ENCODE peak calls at places on chromosome 16, in five cellular contexts. One of them, this sample, is unnamed.

GRCh38 chr16:49937886-49938285 is 82.0 kb upstream of the ZNF423 start:
- DNase-seq in GM12878: no peak
- DNase-seq in HCT116: no peak
- DNase-seq in K562: no peak
- DNase-seq in H1: no peak
- DNase-seq in this sample: no peak

GRCh38 chr16:10465821-10466220 is 80.0 kb downstream of the ATF7IP2 start:
- DNase-seq in GM12878: no peak
- DNase-seq in HCT116: no peak
- DNase-seq in K562: no peak
- DNase-seq in H1: no peak
- DNase-seq in this sample: no peak

GRCh38 chr16:68732068-68732680 is 4.9 kb upstream of the CDH1 start:
- DNase-seq in GM12878: no peak
- DNase-seq in H1: peak; percentile 63
- DNase-seq in HCT116: peak; percentile 60
- DNase-seq in K562: peak; percentile 89
- DNase-seq in this sample: peak; percentile 62

GRCh38 chr16:53511403-53512280 is 8.6 kb upstream of the AKTIP start:
- DNase-seq in K562: no peak
- DNase-seq in HCT116: no peak
- DNase-seq in GM12878: no peak
- DNase-seq in H1: no peak
- DNase-seq in this sample: peak; percentile 98

GRCh38 chr16:50509521-50510341 is 38.5 kb upstream of the NKD1 start:
- DNase-seq in H1: peak; percentile 95
- DNase-seq in GM12878: no peak
- DNase-seq in HCT116: peak; percentile 40
- DNase-seq in K562: peak; percentile 54
- DNase-seq in this sample: peak; percentile 50

GRCh38 chr16:19704321-19705130 is 13.5 kb downstream of the KNOP1 start:
- DNase-seq in K562: no peak
- DNase-seq in HCT116: no peak
- DNase-seq in GM12878: no peak
- DNase-seq in H1: no peak
- DNase-seq in this sample: no peak

GRCh38 chr16:83248735-83249469 is 558.9 kb upstream of the HSBP1 start:
- DNase-seq in H1: no peak
- DNase-seq in K562: no peak
- DNase-seq in GM12878: no peak
- DNase-seq in HCT116: no peak
- DNase-seq in this sample: no peak

GRCh38 chr16:729768-730665 is 3.1 kb downstream of the HAGHL start:
- DNase-seq in HCT116: no peak
- DNase-seq in GM12878: no peak
- DNase-seq in H1: no peak
- DNase-seq in K562: no peak
- DNase-seq in this sample: no peak

DNA sequence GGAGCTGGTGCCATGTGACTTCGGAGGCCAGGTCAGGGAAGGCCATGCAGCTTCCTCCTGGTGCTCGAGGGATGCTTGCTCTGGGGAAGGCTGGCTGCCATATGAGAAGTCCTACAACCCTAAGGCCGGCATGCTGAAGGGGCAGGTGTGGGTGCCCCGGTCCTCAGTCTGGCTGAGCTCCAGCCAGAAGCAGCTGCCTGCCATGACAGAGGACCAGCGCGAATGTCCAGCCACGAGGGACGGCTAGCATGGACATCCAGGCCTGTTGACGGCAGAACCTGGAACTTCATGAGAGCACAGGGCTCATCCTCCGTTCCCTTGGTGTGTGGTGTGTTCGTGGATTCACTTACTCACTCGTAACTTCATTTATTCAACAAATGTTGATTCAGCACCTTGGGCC is 140.6 kb downstream of the IRF8 start:
- DNase-seq in H1: no peak
- DNase-seq in GM12878: no peak
- DNase-seq in HCT116: no peak
- DNase-seq in K562: no peak
- DNase-seq in this sample: no peak
- TF ChIP-seq ZNF274 in H1: no peak
- TF ChIP-seq ZNF274 in GM12878: no peak
- TF ChIP-seq ZNF274 in HCT116: no peak
- TF ChIP-seq ZNF274 in K562: no peak
- TF ChIP-seq ZNF274 in this sample: no peak

GRCh38 chr16:85462405-85463227 is 150.5 kb upstream of the GSE1 start:
- DNase-seq in K562: peak; percentile 95
- DNase-seq in GM12878: no peak
- DNase-seq in HCT116: no peak
- DNase-seq in H1: no peak
- DNase-seq in this sample: no peak
- H3K4me1 ChIP-seq in K562: peaks cover 45% of the 10 kb centered on the region
- H3K4me1 ChIP-seq in GM12878: no peaks in the 10 kb centered on the region
- H3K4me1 ChIP-seq in HCT116: peaks cover under 1% of the 10 kb centered on the region
- H3K4me1 ChIP-seq in H1: peaks cover 33% of the 10 kb centered on the region
- H3K4me1 ChIP-seq in this sample: peaks cover 61% of the 10 kb centered on the region

DNA sequence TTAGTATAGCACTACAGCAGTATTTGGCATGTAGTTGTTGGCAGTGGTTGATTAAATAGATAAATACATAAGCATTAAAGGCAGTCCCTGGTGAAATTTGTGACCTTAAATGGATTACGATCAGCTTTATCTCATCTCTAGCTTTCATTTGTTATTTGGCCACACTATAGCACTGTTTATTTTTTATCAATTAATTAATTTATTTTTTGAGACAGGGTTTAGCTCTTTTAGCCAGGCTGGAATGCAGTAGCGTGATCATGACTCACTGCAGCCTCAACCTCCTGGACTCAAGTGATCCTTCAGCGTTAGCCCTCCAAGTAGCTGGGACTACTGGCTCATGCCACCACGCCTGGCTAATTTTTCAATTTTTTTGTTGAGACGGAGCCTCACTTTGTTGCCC is 18.7 kb upstream of the ARHGAP17 start:
- DNase-seq in K562: no peak
- DNase-seq in GM12878: no peak
- DNase-seq in HCT116: no peak
- DNase-seq in H1: no peak
- DNase-seq in this sample: no peak
- TF ChIP-seq MAX in K562: no peak
- TF ChIP-seq MAX in GM12878: no peak
- TF ChIP-seq MAX in HCT116: no peak
- TF ChIP-seq MAX in H1: no peak
- TF ChIP-seq MAX in this sample: no peak

GRCh38 chr16:84647830-84648594 is at the start of gene KLHL36:
- DNase-seq in K562: peak; percentile 95
- DNase-seq in HCT116: no peak
- DNase-seq in H1: peak; percentile 69
- DNase-seq in GM12878: no peak
- DNase-seq in this sample: no peak
- TF ChIP-seq ZNF274 in K562: no peak
- TF ChIP-seq ZNF274 in HCT116: no peak
- TF ChIP-seq ZNF274 in H1: no peak
- TF ChIP-seq ZNF274 in GM12878: no peak
- TF ChIP-seq ZNF274 in this sample: peak; percentile 87

GRCh38 chr16:11968577-11968976 is 3.6 kb downstream of the TNFRSF17 start:
- DNase-seq in HCT116: no peak
- DNase-seq in H1: no peak
- DNase-seq in GM12878: no peak
- DNase-seq in K562: no peak
- DNase-seq in this sample: no peak

GRCh38 chr16:11966173-11966572 is 1.2 kb downstream of the TNFRSF17 start:
- DNase-seq in HCT116: no peak
- DNase-seq in K562: no peak
- DNase-seq in H1: no peak
- DNase-seq in GM12878: peak; percentile 76
- DNase-seq in this sample: no peak

GRCh38 chr16:11963706-11964105 is 1.3 kb upstream of the TNFRSF17 start:
- DNase-seq in K562: no peak
- DNase-seq in HCT116: no peak
- DNase-seq in GM12878: no peak
- DNase-seq in H1: no peak
- DNase-seq in this sample: no peak

GRCh38 chr16:11967195-11967911 is 2.3 kb downstream of the TNFRSF17 start:
- DNase-seq in HCT116: no peak
- DNase-seq in K562: no peak
- DNase-seq in GM12878: no peak
- DNase-seq in H1: no peak
- DNase-seq in this sample: no peak

GRCh38 chr16:11964761-11965539 is at the start of gene TNFRSF17:
- DNase-seq in GM12878: peak; percentile 94
- DNase-seq in H1: no peak
- DNase-seq in HCT116: no peak
- DNase-seq in K562: no peak
- DNase-seq in this sample: no peak
- H3K4me1 ChIP-seq in GM12878: peaks cover 31% of the 10 kb centered on the region
- H3K4me1 ChIP-seq in H1: no peaks in the 10 kb centered on the region
- H3K4me1 ChIP-seq in HCT116: no peaks in the 10 kb centered on the region
- H3K4me1 ChIP-seq in K562: peaks cover 12% of the 10 kb centered on the region
- H3K4me1 ChIP-seq in this sample: peaks cover 34% of the 10 kb centered on the region

This sample was measured in HepG2.